ENCODE peak calls at places on chromosomes 16 and 17, in seven cellular contexts. H is upper lobe of left lung, Q is mesothelial cell of epicardium, R is fibroblast of lung, Y is neural crest cell, I is HFFc6, V is heart right ventricle. B is an unnamed sample.

GRCh38 chr16:24116989-24117388 is 139.1 kb upstream of the CACNG3 start:
- DNase-seq in H (no peak), Q (no peak), R (no peak), Y (no peak), I (no peak), V (no peak), B (no peak)

GRCh38 chr16:58510097-58510775 is 5.1 kb upstream of the SETD6 start:
- DNase-seq in H (no peak), Q (no peak), R (no peak), Y (no peak), I (no peak), V (no peak), B (peak; percentile 82)

GRCh38 chr17:9290226-9290613 is 268.9 kb downstream of the NTN1 start:
- DNase-seq in H (no peak), Q (no peak), R (no peak), Y (no peak), I (no peak), V (no peak), B (no peak)

GRCh38 chr17:76262732-76263344 is 2.3 kb upstream of the UBALD2 start:
- DNase-seq in H (peak; percentile 78), Q (no peak), R (no peak), Y (no peak), I (no peak), V (no peak), B (no peak)

GRCh38 chr16:64434526-64435069 is 687.3 kb downstream of the CDH11 start:
- DNase-seq in H (no peak), Q (no peak), R (no peak), Y (no peak), I (no peak), V (no peak), B (no peak)

GRCh38 chr17:58913971-58914769 is 158.5 kb downstream of the PPM1E start:
- DNase-seq in H (no peak), Q (no peak), R (peak; percentile 92), Y (no peak), I (no peak), V (no peak), B (no peak)

GRCh38 chr16:47946077-47946476 is 209.7 kb downstream of the ABCC12 start:
- DNase-seq in H (no peak), Q (no peak), R (no peak), Y (no peak), I (no peak), V (no peak), B (no peak)

GRCh38 chr16:22353188-22353919 is 21.1 kb downstream of the CDR2 start:
- DNase-seq in H (no peak), Q (no peak), R (peak; percentile 52), Y (no peak), I (peak; percentile 87), V (no peak), B (no peak)

GRCh38 chr16:85980686-85981085 is 81.7 kb downstream of the IRF8 start:
- DNase-seq in H (no peak), Q (no peak), R (no peak), Y (no peak), I (no peak), V (no peak), B (no peak)

GRCh38 chr17:42001729-42002128 is 15.5 kb downstream of the DNAJC7 start:
- DNase-seq in H (no peak), Q (no peak), R (no peak), Y (no peak), I (no peak), V (no peak), B (no peak)

GRCh38 chr17:39962642-39963220 is at the start of gene GSDMA:
- DNase-seq in H (no peak), Q (no peak), R (no peak), Y (no peak), I (no peak), V (no peak), B (no peak)

GRCh38 chr17:32859857-32860525 is 16.9 kb downstream of the MYO1D start:
- DNase-seq in H (no peak), Q (no peak), R (no peak), Y (no peak), I (no peak), V (no peak), B (no peak)

GRCh38 chr17:73192894-73193701 is at the start of gene COG1:
- DNase-seq in H (peak; percentile 87), Q (peak; percentile 71), R (peak; percentile 89), Y (peak; percentile 69), I (peak; percentile 65), V (peak; percentile 92), B (peak; percentile 90)

GRCh38 chr17:76266244-76266938 is 1.2 kb downstream of the UBALD2 start:
- DNase-seq in H (peak; percentile 63), Q (no peak), R (peak; percentile 43), Y (no peak), I (no peak), V (no peak), B (no peak)

GRCh38 chr17:13000561-13000960 is 17.3 kb downstream of the ELAC2 start:
- DNase-seq in H (no peak), Q (no peak), R (no peak), Y (no peak), I (no peak), V (no peak), B (no peak)

GRCh38 chr17:55601874-55602364 is 90.7 kb upstream of the SMIM36 start:
- DNase-seq in H (no peak), Q (no peak), R (peak; percentile 76), Y (peak; percentile 14), I (peak; percentile 50), V (no peak), B (no peak)

GRCh38 chr16:51051671-51052070 is 99.4 kb downstream of the SALL1 start:
- DNase-seq in H (no peak), Q (no peak), R (no peak), Y (no peak), I (no peak), V (no peak), B (no peak)

DNA sequence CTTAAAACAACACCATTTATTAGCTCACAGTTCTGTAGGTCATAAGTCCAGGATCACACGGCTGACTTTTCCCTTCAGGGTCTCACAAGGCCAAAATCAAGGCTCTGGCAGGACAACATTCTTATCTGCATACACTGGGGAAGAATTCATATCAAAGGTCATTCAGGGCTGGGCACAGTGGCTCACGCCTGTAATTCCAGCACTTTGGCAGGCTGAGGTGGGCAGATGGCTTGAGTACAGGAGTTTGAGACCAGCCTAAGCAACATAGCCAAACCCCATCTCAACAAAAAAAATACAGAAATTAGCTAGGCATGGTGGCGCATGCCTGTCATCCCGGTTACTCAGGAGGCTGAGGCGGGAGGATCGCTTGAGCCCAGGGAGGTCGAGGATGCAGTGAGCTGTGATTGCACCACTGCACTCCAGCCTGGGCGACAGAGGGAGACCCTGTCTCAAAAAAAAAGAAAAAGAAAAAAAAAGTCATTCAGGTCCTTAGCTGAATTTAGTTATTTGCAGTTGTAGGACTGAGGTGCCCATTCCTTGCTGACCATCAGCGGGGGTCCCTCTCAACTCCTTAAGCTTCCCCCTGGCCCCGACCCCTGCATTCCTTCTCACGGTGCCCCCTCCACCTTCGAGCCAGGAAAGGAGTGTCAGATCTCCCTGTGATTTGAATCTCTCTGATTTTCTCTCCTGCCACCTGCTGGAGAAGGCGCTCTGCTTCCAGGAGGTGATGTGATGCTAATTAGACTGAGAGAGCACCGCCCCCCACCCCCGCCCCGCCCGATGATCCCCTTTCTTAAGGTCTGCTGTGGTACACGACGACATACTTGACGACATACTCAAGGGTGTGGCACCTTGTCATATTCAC is 91.8 kb upstream of the CLEC18A start:
- DNase-seq in H (peak; percentile 40), Q (no peak), R (no peak), Y (no peak), I (no peak), V (peak; percentile 24), B (no peak)
- TF ChIP-seq CTCF in H (peak; percentile 16), Q (no peak), R (peak; percentile 15), Y (peak; percentile 36), I (peak; percentile 48), V (peak; percentile 26), B (peak; percentile 38)

GRCh38 chr16:30931068-30931655 is 7.8 kb downstream of the FBXL19 start:
- DNase-seq in H (no peak), Q (no peak), R (no peak), Y (no peak), I (no peak), V (no peak), B (no peak)

GRCh38 chr16:30930160-30930571 is 6.8 kb downstream of the FBXL19 start:
- DNase-seq in H (no peak), Q (no peak), R (no peak), Y (no peak), I (no peak), V (no peak), B (no peak)

GRCh38 chr16:30937692-30938091 is 11.2 kb upstream of the ORAI3 start:
- DNase-seq in H (no peak), Q (no peak), R (no peak), Y (no peak), I (no peak), V (no peak), B (no peak)

GRCh38 chr16:30929167-30929566 is 5.8 kb downstream of the FBXL19 start:
- DNase-seq in H (no peak), Q (no peak), R (no peak), Y (no peak), I (no peak), V (no peak), B (no peak)

DNA sequence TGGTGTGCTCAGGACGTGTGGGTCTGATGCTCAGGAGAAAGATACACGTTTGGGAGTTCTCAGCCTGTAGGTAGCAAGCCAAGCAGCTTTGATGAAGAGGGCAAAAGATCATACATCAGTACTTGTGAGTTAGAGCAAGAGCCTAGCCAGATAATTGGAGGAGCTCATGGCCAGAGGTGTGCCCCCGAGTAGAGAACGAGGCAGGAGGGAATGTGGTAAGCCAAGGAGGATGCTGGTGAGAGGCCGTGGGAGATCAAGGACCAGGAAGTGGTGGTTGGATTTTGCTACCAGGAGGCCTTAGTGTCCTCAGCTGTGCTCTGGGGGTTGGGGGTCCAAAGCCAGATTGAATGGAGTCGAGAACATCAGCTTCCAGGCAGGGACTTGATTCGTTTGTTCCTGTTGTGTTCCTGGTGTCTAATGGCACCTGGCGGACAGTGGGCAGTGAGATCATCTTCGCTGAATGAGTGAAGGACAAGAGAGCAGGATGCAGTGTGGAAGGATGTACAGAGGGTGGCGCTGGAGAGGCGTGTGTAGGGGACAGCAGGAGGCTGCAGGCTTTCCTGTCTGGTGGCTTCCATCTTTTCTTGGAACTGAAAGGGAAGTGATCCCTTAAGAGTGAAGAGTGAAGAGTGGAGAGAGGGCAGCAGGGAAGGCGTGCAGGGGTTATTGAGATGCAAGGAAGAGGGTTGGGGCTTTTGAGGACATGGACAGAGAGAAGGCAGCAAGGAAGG is 11.6 kb downstream of the FBXL19 start:
- DNase-seq in H (peak; percentile 49), Q (no peak), R (peak; percentile 45), Y (peak; percentile 45), I (peak; percentile 52), V (no peak), B (no peak)
- TF ChIP-seq CTCF in H (peak; percentile 32), Q (peak; percentile 19), R (peak; percentile 71), Y (peak; percentile 54), I (peak; percentile 79), V (peak; percentile 42), B (peak; percentile 48)

DNA sequence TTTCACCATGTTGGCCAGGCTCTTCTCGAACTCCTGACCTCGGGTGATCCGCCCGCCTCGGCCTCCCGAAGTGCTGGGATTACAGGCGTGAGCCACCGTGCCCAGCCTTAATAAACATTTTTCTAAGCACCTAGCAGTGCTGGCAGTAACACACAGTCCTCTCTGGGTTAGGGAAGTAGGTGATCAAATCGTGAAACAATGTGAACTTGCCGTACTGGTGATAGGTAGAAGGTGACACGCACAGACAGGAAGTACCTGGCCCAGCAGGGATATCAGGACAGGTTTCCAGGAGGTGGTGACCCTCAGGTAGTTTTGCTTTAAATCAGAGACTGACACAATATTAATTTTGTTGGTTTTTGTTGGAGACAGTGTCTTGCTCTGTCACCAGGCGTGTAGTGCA is 4.5 kb downstream of the PLD2 start:
- DNase-seq in H (no peak), Q (no peak), R (no peak), Y (no peak), I (no peak), V (no peak), B (no peak)
- TF ChIP-seq CTCF in H (no peak), Q (no peak), R (no peak), Y (no peak), I (no peak), V (no peak), B (no peak)

GRCh38 chr16:30747799-30748633 is at the start of gene PHKG2:
- DNase-seq in H (peak; percentile 100), Q (peak; percentile 96), R (peak; percentile 98), Y (peak; percentile 96), I (peak; percentile 98), V (peak; percentile 99), B (peak; percentile 99)
- TF ChIP-seq CTCF in H (peak; percentile 4), Q (no peak), R (no peak), Y (no peak), I (no peak), V (no peak), B (no peak)